ENCODE peak calls at places on chromosomes 2 and 18, in ten cellular contexts. G is activated naive CD8-positive, alpha-beta T cell treated with anti-CD3 and anti-CD28 coated beads, Interleukin-2, amount 10 ng/mL, durations not matched to agents 7 days and 5 days; E is NCI-H2081; D is fibroblast of the aortic adventitia; J is lower lobe of right lung; N is upper lobe of right lung; F is HS-27A; C is dermis blood vessel endothelial cell; M is NCI-H446; B is stimulated activated CD8-positive, alpha-beta memory T cell treated with anti-CD3 and anti-CD28 coated beads, Interleukin-2, amount 100 ng/mL, for 1 hour. K is an unnamed sample.
A peak's percentile ranks its signal among the peaks of the same experiment; 100 is the strongest.

GRCh38 chr2:127610561-127610960 is 35.4 kb upstream of the GPR17 start:
- DNase-seq in D (no peak), G (no peak), B (no peak), J (no peak), C (no peak), E (no peak), F (no peak), N (peak; percentile 18), M (no peak), K (no peak)

GRCh38 chr2:62302763-62303435 is 107.0 kb downstream of the B3GNT2 start:
- DNase-seq in F (no peak), M (no peak), D (no peak), G (peak; percentile 42), E (no peak), B (no peak), N (no peak), C (no peak), J (no peak), K (no peak)

GRCh38 chr2:121748202-121748601 is 7.2 kb upstream of the TSN start:
- DNase-seq in D (peak; percentile 57), N (no peak), M (peak; percentile 25), G (no peak), E (no peak), C (peak; percentile 51), F (no peak), B (no peak), J (no peak), K (no peak)

GRCh38 chr18:23921716-23922285 is 92.8 kb upstream of the TTC39C start:
- DNase-seq in M (no peak), G (no peak), E (no peak), D (no peak), N (no peak), B (no peak), J (no peak), F (no peak), C (no peak), K (no peak)

GRCh38 chr18:33841221-33841967 is 263.4 kb downstream of the ASXL3 start:
- DNase-seq in N (no peak), J (no peak), D (no peak), B (no peak), M (no peak), E (no peak), C (no peak), G (no peak), F (no peak), K (no peak)

GRCh38 chr2:238216651-238217184 is 13.2 kb upstream of the ILKAP start:
- DNase-seq in B (no peak), G (no peak), J (no peak), N (no peak), E (no peak), M (peak; percentile 88), D (no peak), F (no peak), C (no peak), K (no peak)

GRCh38 chr2:97714084-97714949 is 941 bp downstream of the ZAP70 start:
- DNase-seq in F (no peak), N (peak; percentile 58), D (no peak), E (no peak), G (peak; percentile 65), J (no peak), M (no peak), B (no peak), C (no peak), K (no peak)

GRCh38 chr2:129806985-129807384 is 172.5 kb upstream of the RAB6C start:
- DNase-seq in M (no peak), N (no peak), F (no peak), E (no peak), C (no peak), G (no peak), D (no peak), J (no peak), B (no peak), K (no peak)

GRCh38 chr2:232675381-232675780 is 21.8 kb upstream of the GIGYF2 start:
- DNase-seq in M (no peak), B (no peak), G (no peak), F (no peak), N (peak; percentile 56), C (no peak), E (no peak), J (no peak), D (no peak), K (no peak)

GRCh38 chr2:55114597-55114996 is 64.3 kb upstream of the RTN4 start:
- DNase-seq in M (no peak), G (no peak), D (no peak), B (no peak), F (no peak), C (no peak), E (no peak), J (no peak), N (no peak), K (no peak)

GRCh38 chr2:96870631-96871255 is 863 bp upstream of the SEMA4C start:
- DNase-seq in N (peak; percentile 79), J (peak; percentile 75), G (peak; percentile 72), F (no peak), C (no peak), B (no peak), E (peak; percentile 49), D (peak; percentile 67), M (no peak), K (no peak)

GRCh38 chr2:200252661-200253067 is 53.8 kb upstream of the SPATS2L start:
- DNase-seq in M (no peak), E (no peak), C (peak; percentile 49), G (no peak), B (no peak), D (peak; percentile 80), F (peak; percentile 3), N (no peak), J (no peak), K (no peak)

GRCh38 chr2:88481937-88482336 is 29.4 kb upstream of the FOXI3 start:
- DNase-seq in M (no peak), F (no peak), J (no peak), N (no peak), E (peak; percentile 32), C (no peak), D (no peak), B (no peak), G (no peak), K (no peak)

GRCh38 chr2:98445167-98445522 is 487 bp downstream of the INPP4A start:
- DNase-seq in C (peak; percentile 47), M (no peak), D (no peak), B (no peak), N (no peak), J (peak; percentile 62), G (no peak), E (no peak), F (no peak), K (peak; percentile 51)